ENCODE peak calls at places on chromosome 2, in seven cellular contexts. One of them, this sample, is unnamed.

GRCh38 chr2:215657844-215658243 is 222.0 kb upstream of the FN1 start:
- DNase-seq in OCI-LY7: no peak
- DNase-seq in RPMI8226: no peak
- DNase-seq in memory B cell: no peak
- DNase-seq in Kasumi-1: no peak
- DNase-seq in iPS-NIHi11: no peak
- DNase-seq in NCI-H748 treated with DMSO at 0.1 percent for 48 hours: no peak
- DNase-seq in this sample: no peak

GRCh38 chr2:60633615-60634014 is 80.2 kb upstream of the BCL11A start:
- DNase-seq in OCI-LY7: no peak
- DNase-seq in RPMI8226: no peak
- DNase-seq in memory B cell: no peak
- DNase-seq in Kasumi-1: no peak
- DNase-seq in iPS-NIHi11: no peak
- DNase-seq in NCI-H748 treated with DMSO at 0.1 percent for 48 hours: peak
- DNase-seq in this sample: no peak

GRCh38 chr2:138137949-138138348 is 173.7 kb downstream of the HNMT start:
- DNase-seq in OCI-LY7: no peak
- DNase-seq in RPMI8226: no peak
- DNase-seq in memory B cell: no peak
- DNase-seq in Kasumi-1: no peak
- DNase-seq in iPS-NIHi11: no peak
- DNase-seq in NCI-H748 treated with DMSO at 0.1 percent for 48 hours: no peak
- DNase-seq in this sample: no peak

GRCh38 chr2:157246212-157247067 is 11.1 kb upstream of the GALNT5 start:
- DNase-seq in OCI-LY7: no peak
- DNase-seq in RPMI8226: no peak
- DNase-seq in memory B cell: no peak
- DNase-seq in Kasumi-1: no peak
- DNase-seq in iPS-NIHi11: peak
- DNase-seq in NCI-H748 treated with DMSO at 0.1 percent for 48 hours: no peak
- DNase-seq in this sample: no peak

GRCh38 chr2:39568561-39569006 is 97.1 kb upstream of the TMEM178A start:
- DNase-seq in OCI-LY7: no peak
- DNase-seq in RPMI8226: no peak
- DNase-seq in memory B cell: no peak
- DNase-seq in Kasumi-1: no peak
- DNase-seq in iPS-NIHi11: peak
- DNase-seq in NCI-H748 treated with DMSO at 0.1 percent for 48 hours: no peak
- DNase-seq in this sample: no peak

GRCh38 chr2:239550336-239550735 is 149.5 kb upstream of the HDAC4 start:
- DNase-seq in OCI-LY7: no peak
- DNase-seq in RPMI8226: no peak
- DNase-seq in memory B cell: no peak
- DNase-seq in Kasumi-1: no peak
- DNase-seq in iPS-NIHi11: no peak
- DNase-seq in NCI-H748 treated with DMSO at 0.1 percent for 48 hours: no peak
- DNase-seq in this sample: no peak

GRCh38 chr2:219175928-219176817 is 552 bp downstream of the CNPPD1 start:
- DNase-seq in OCI-LY7: peak
- DNase-seq in RPMI8226: peak
- DNase-seq in memory B cell: peak
- DNase-seq in Kasumi-1: no peak
- DNase-seq in iPS-NIHi11: peak
- DNase-seq in NCI-H748 treated with DMSO at 0.1 percent for 48 hours: no peak
- DNase-seq in this sample: peak

GRCh38 chr2:215870088-215870490 is 143.3 kb downstream of the MREG start:
- DNase-seq in OCI-LY7: no peak
- DNase-seq in RPMI8226: no peak
- DNase-seq in memory B cell: no peak
- DNase-seq in Kasumi-1: no peak
- DNase-seq in iPS-NIHi11: no peak
- DNase-seq in NCI-H748 treated with DMSO at 0.1 percent for 48 hours: no peak
- DNase-seq in this sample: no peak

GRCh38 chr2:128134573-128134972 is 43.6 kb downstream of the UGGT1 start:
- DNase-seq in OCI-LY7: no peak
- DNase-seq in RPMI8226: no peak
- DNase-seq in memory B cell: no peak
- DNase-seq in Kasumi-1: no peak
- DNase-seq in iPS-NIHi11: no peak
- DNase-seq in NCI-H748 treated with DMSO at 0.1 percent for 48 hours: no peak
- DNase-seq in this sample: no peak

GRCh38 chr2:112481528-112482228 is at the start of gene TTL:
- DNase-seq in OCI-LY7: peak
- DNase-seq in RPMI8226: peak
- DNase-seq in memory B cell: peak
- DNase-seq in Kasumi-1: peak
- DNase-seq in iPS-NIHi11: peak
- DNase-seq in NCI-H748 treated with DMSO at 0.1 percent for 48 hours: peak
- DNase-seq in this sample: peak

GRCh38 chr2:25491966-25492532 is 150.3 kb upstream of the DNMT3A start:
- DNase-seq in OCI-LY7: no peak
- DNase-seq in RPMI8226: no peak
- DNase-seq in memory B cell: no peak
- DNase-seq in Kasumi-1: no peak
- DNase-seq in iPS-NIHi11: no peak
- DNase-seq in NCI-H748 treated with DMSO at 0.1 percent for 48 hours: no peak
- DNase-seq in this sample: no peak

GRCh38 chr2:199019898-199020507 is 437.7 kb downstream of the SATB2 start:
- DNase-seq in OCI-LY7: peak
- DNase-seq in RPMI8226: peak
- DNase-seq in memory B cell: no peak
- DNase-seq in Kasumi-1: peak
- DNase-seq in iPS-NIHi11: peak
- DNase-seq in NCI-H748 treated with DMSO at 0.1 percent for 48 hours: peak
- DNase-seq in this sample: no peak

GRCh38 chr2:219297766-219298456 is 11.3 kb downstream of the PTPRN start:
- DNase-seq in OCI-LY7: no peak
- DNase-seq in RPMI8226: no peak
- DNase-seq in memory B cell: no peak
- DNase-seq in Kasumi-1: no peak
- DNase-seq in iPS-NIHi11: no peak
- DNase-seq in NCI-H748 treated with DMSO at 0.1 percent for 48 hours: no peak
- DNase-seq in this sample: no peak

GRCh38 chr2:88868861-88869260 is 177.4 kb downstream of the RPIA start:
- DNase-seq in OCI-LY7: no peak
- DNase-seq in RPMI8226: no peak
- DNase-seq in memory B cell: no peak
- DNase-seq in Kasumi-1: no peak
- DNase-seq in iPS-NIHi11: no peak
- DNase-seq in NCI-H748 treated with DMSO at 0.1 percent for 48 hours: no peak
- DNase-seq in this sample: no peak

GRCh38 chr2:68721482-68722071 is 13.0 kb upstream of the ARHGAP25 start:
- DNase-seq in OCI-LY7: peak
- DNase-seq in RPMI8226: no peak
- DNase-seq in memory B cell: no peak
- DNase-seq in Kasumi-1: no peak
- DNase-seq in iPS-NIHi11: no peak
- DNase-seq in NCI-H748 treated with DMSO at 0.1 percent for 48 hours: no peak
- DNase-seq in this sample: no peak

GRCh38 chr2:85255813-85256581 is 71.8 kb downstream of the TGOLN2 start:
- DNase-seq in OCI-LY7: no peak
- DNase-seq in RPMI8226: no peak
- DNase-seq in memory B cell: no peak
- DNase-seq in Kasumi-1: no peak
- DNase-seq in iPS-NIHi11: peak
- DNase-seq in NCI-H748 treated with DMSO at 0.1 percent for 48 hours: no peak
- DNase-seq in this sample: no peak